ENCODE peak calls at places on chromosomes 13 and 19, in six cellular contexts. One of them, this sample, is unnamed.

GRCh38 chr13:25262261-25262660 is 25.0 kb downstream of the MTMR6 start:
- DNase-seq in IMR-90: no peak
- DNase-seq in HCT116: no peak
- DNase-seq in sigmoid colon: no peak
- DNase-seq in spleen: no peak
- DNase-seq in Peyer's patch: no peak
- DNase-seq in this sample: no peak

GRCh38 chr19:20558011-20558410 is 7.6 kb downstream of the ZNF737 start:
- DNase-seq in HCT116: no peak
- DNase-seq in sigmoid colon: no peak
- DNase-seq in Peyer's patch: no peak
- DNase-seq in spleen: no peak
- DNase-seq in IMR-90: no peak
- DNase-seq in this sample: no peak

GRCh38 chr13:101473458-101473857 is 21.0 kb downstream of the ITGBL1 start:
- DNase-seq in sigmoid colon: no peak
- DNase-seq in spleen: no peak
- DNase-seq in Peyer's patch: no peak
- DNase-seq in HCT116: no peak
- DNase-seq in IMR-90: peak; percentile 91
- DNase-seq in this sample: no peak

GRCh38 chr13:113414335-113414734 is 39.0 kb downstream of the ADPRHL1 start:
- DNase-seq in IMR-90: no peak
- DNase-seq in Peyer's patch: no peak
- DNase-seq in HCT116: no peak
- DNase-seq in sigmoid colon: no peak
- DNase-seq in spleen: no peak
- DNase-seq in this sample: no peak

GRCh38 chr19:34096020-34096915 is 76.0 kb upstream of the LSM14A start:
- DNase-seq in spleen: no peak
- DNase-seq in IMR-90: peak; percentile 50
- DNase-seq in HCT116: peak; percentile 66
- DNase-seq in sigmoid colon: no peak
- DNase-seq in Peyer's patch: no peak
- DNase-seq in this sample: no peak

GRCh38 chr19:41456342-41456918 is 13.5 kb downstream of the ERICH4 start:
- DNase-seq in HCT116: no peak
- DNase-seq in Peyer's patch: no peak
- DNase-seq in spleen: no peak
- DNase-seq in sigmoid colon: no peak
- DNase-seq in IMR-90: peak; percentile 56
- DNase-seq in this sample: no peak

GRCh38 chr13:112072531-112073244 is 5.7 kb downstream of the SOX1 start:
- DNase-seq in Peyer's patch: no peak
- DNase-seq in spleen: no peak
- DNase-seq in HCT116: no peak
- DNase-seq in IMR-90: no peak
- DNase-seq in sigmoid colon: no peak
- DNase-seq in this sample: no peak

GRCh38 chr13:32385369-32385768 is 42.6 kb downstream of the N4BP2L1 start:
- DNase-seq in spleen: no peak
- DNase-seq in IMR-90: no peak
- DNase-seq in Peyer's patch: no peak
- DNase-seq in HCT116: no peak
- DNase-seq in sigmoid colon: no peak
- DNase-seq in this sample: no peak

GRCh38 chr13:100506154-100506553 is 82.4 kb downstream of the GGACT start:
- DNase-seq in sigmoid colon: no peak
- DNase-seq in HCT116: no peak
- DNase-seq in IMR-90: no peak
- DNase-seq in Peyer's patch: no peak
- DNase-seq in spleen: no peak
- DNase-seq in this sample: no peak

GRCh38 chr13:104816716-104817115 is 1718.7 kb downstream of the EFNB2 start:
- DNase-seq in sigmoid colon: no peak
- DNase-seq in spleen: no peak
- DNase-seq in HCT116: no peak
- DNase-seq in Peyer's patch: no peak
- DNase-seq in IMR-90: no peak
- DNase-seq in this sample: no peak

GRCh38 chr13:41561179-41561578 is 103.8 kb downstream of the RGCC start:
- DNase-seq in HCT116: no peak
- DNase-seq in Peyer's patch: no peak
- DNase-seq in IMR-90: peak; percentile 43
- DNase-seq in sigmoid colon: no peak
- DNase-seq in spleen: no peak
- DNase-seq in this sample: no peak

GRCh38 chr13:69857188-69857821 is 250.3 kb upstream of the ATXN8OS start:
- DNase-seq in Peyer's patch: no peak
- DNase-seq in spleen: no peak
- DNase-seq in HCT116: peak; percentile 45
- DNase-seq in IMR-90: peak; percentile 1
- DNase-seq in sigmoid colon: no peak
- DNase-seq in this sample: no peak

GRCh38 chr19:36140289-36141038 is 598 bp downstream of the CAPNS1 start:
- DNase-seq in HCT116: no peak
- DNase-seq in IMR-90: peak; percentile 52
- DNase-seq in Peyer's patch: peak; percentile 72
- DNase-seq in sigmoid colon: peak; percentile 78
- DNase-seq in spleen: no peak
- DNase-seq in this sample: no peak

GRCh38 chr19:10116866-10117616 is 2.7 kb downstream of the EIF3G start:
- DNase-seq in Peyer's patch: no peak
- DNase-seq in HCT116: no peak
- DNase-seq in spleen: peak; percentile 72
- DNase-seq in sigmoid colon: no peak
- DNase-seq in IMR-90: no peak
- DNase-seq in this sample: peak; percentile 88
- TF ChIP-seq POLR2A in Peyer's patch: no peak
- TF ChIP-seq POLR2A in HCT116: no peak
- TF ChIP-seq POLR2A in spleen: no peak
- TF ChIP-seq POLR2A in sigmoid colon: no peak
- TF ChIP-seq POLR2A in IMR-90: no peak
- TF ChIP-seq POLR2A in this sample: no peak

DNA sequence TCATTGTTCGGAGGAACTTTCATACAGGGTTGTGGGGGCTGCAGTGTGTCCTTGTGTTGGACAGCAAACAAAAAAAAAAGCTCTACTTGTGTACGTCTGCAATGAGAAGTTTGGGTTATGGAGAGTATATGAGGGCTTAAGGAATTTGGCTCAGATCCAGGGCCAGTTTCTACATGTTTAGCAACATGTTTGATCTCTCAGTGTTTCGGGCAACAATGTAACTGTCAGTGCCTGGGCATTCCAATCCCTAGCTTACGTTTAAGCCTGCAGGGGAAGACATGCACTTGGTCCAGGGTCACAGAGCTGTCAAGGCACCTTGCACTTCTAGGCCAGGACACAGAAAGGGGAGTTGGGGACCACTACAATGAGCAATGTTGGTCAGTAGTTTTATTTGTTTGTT is 13.9 kb downstream of the ZNF543 start:
- DNase-seq in sigmoid colon: no peak
- DNase-seq in spleen: no peak
- DNase-seq in Peyer's patch: no peak
- DNase-seq in IMR-90: peak; percentile 9
- DNase-seq in HCT116: no peak
- DNase-seq in this sample: no peak
- H3K9me3 ChIP-seq in sigmoid colon: peaks cover 5% of the 10 kb centered on the region
- H3K9me3 ChIP-seq in spleen: no peaks in the 10 kb centered on the region
- H3K9me3 ChIP-seq in Peyer's patch: no peaks in the 10 kb centered on the region
- H3K9me3 ChIP-seq in IMR-90: no peaks in the 10 kb centered on the region
- H3K9me3 ChIP-seq in HCT116: no peaks in the 10 kb centered on the region
- H3K9me3 ChIP-seq in this sample: peaks cover 6% of the 10 kb centered on the region

DNA sequence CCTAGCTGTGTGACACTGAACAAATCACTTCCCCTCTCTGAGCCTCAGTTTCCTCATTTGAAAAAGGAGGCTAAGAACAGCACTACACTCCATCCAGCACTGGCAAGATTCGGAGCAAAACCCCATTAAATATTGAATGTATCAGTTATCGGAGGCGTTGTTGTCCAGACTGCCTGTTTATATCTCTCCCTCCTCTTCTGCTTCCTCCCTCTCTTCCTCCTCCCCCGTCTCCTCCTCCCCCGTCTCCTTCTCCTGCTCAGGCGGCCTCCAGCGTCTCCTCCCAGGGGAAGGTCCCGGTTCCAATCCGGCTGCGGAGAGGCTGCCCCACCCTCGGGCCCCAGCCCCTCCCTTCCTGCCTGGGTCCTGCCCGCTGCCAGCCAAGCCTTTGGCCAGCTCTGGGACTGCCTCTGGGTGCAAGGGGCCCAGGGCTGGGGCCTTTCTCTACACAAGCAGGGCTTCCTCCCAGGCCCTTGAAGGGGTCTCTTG is 2.0 kb downstream of the RRAS start:
- DNase-seq in Peyer's patch: peak; percentile 90
- DNase-seq in sigmoid colon: peak; percentile 96
- DNase-seq in IMR-90: peak; percentile 62
- DNase-seq in spleen: peak; percentile 91
- DNase-seq in HCT116: no peak
- DNase-seq in this sample: no peak
- TF ChIP-seq POLR2A in Peyer's patch: peak; percentile 76
- TF ChIP-seq POLR2A in sigmoid colon: peak; percentile 49
- TF ChIP-seq POLR2A in IMR-90: no peak
- TF ChIP-seq POLR2A in spleen: no peak
- TF ChIP-seq POLR2A in HCT116: no peak
- TF ChIP-seq POLR2A in this sample: peak; percentile 15

DNA sequence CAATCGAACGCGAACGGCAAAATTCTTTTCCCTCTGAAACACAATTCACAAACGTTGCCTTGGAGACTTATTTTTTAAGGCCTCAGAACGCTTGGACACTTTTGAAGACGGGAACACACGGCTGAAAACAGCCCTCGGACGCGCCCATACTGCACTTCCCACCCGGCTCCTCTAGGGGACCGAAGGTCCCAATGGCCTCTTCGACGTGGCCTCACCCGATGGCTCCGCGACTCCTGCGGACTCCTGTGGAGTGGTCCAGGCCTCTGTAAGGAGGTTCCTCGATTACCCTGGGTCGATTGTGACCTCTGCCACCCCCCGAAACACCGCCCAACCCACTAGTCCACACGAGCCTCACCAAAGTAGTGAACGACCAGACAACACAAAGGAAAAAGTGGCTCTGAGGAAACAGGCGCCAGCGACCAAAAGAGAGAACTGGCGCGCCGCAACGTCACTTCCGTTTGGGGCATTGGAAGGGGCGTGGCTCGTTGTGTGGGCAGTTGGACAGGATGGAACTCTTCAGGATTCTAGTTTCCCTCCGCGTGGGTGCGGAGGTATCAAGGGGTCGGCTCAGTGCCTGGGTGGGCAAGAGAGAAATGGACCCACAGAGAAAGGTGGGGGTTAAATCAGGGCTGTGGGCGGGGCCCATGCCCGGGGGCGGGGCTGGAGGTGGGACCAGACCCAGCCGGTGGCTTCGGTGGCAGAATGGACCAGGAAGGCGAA is at the start of gene ZNF560:
- DNase-seq in Peyer's patch: no peak
- DNase-seq in IMR-90: peak; percentile 12
- DNase-seq in HCT116: no peak
- DNase-seq in spleen: no peak
- DNase-seq in sigmoid colon: no peak
- DNase-seq in this sample: no peak
- H3K9me3 ChIP-seq in Peyer's patch: peaks cover 31% of the 10 kb centered on the region
- H3K9me3 ChIP-seq in IMR-90: peaks cover 8% of the 10 kb centered on the region
- H3K9me3 ChIP-seq in HCT116: peaks cover 13% of the 10 kb centered on the region
- H3K9me3 ChIP-seq in spleen: peaks cover 13% of the 10 kb centered on the region
- H3K9me3 ChIP-seq in sigmoid colon: peaks cover 42% of the 10 kb centered on the region
- H3K9me3 ChIP-seq in this sample: peaks cover 6% of the 10 kb centered on the region

GRCh38 chr19:14248578-14249011 is 42.6 kb upstream of the ADGRL1 start:
- DNase-seq in IMR-90: no peak
- DNase-seq in HCT116: no peak
- DNase-seq in spleen: peak; percentile 82
- DNase-seq in sigmoid colon: peak; percentile 74
- DNase-seq in Peyer's patch: peak; percentile 52
- DNase-seq in this sample: no peak
- TF ChIP-seq POLR2A in IMR-90: no peak
- TF ChIP-seq POLR2A in HCT116: no peak
- TF ChIP-seq POLR2A in spleen: no peak
- TF ChIP-seq POLR2A in sigmoid colon: no peak
- TF ChIP-seq POLR2A in Peyer's patch: no peak
- TF ChIP-seq POLR2A in this sample: no peak

GRCh38 chr19:54606891-54607781 is 13.7 kb downstream of the LILRA1 start:
- DNase-seq in sigmoid colon: no peak
- DNase-seq in Peyer's patch: no peak
- DNase-seq in spleen: peak; percentile 57
- DNase-seq in IMR-90: no peak
- DNase-seq in HCT116: no peak
- DNase-seq in this sample: no peak
- H3K9me3 ChIP-seq in sigmoid colon: peaks cover 3% of the 10 kb centered on the region
- H3K9me3 ChIP-seq in Peyer's patch: no peaks in the 10 kb centered on the region
- H3K9me3 ChIP-seq in spleen: no peaks in the 10 kb centered on the region
- H3K9me3 ChIP-seq in IMR-90: peaks cover 32% of the 10 kb centered on the region
- H3K9me3 ChIP-seq in HCT116: no peaks in the 10 kb centered on the region
- H3K9me3 ChIP-seq in this sample: no peaks in the 10 kb centered on the region

This sample was measured in vagina.